ENCODE peak calls at places on chromosomes 3 and 15, in five cellular contexts. One of them, this sample, is unnamed.

GRCh38 chr3:58013973-58014649 is 5.9 kb downstream of the FLNB start:
- DNase-seq in foreskin fibroblast: peak
- DNase-seq in B cell: no peak
- DNase-seq in uterus: peak
- DNase-seq in transverse colon: peak
- DNase-seq in this sample: no peak

GRCh38 chr15:53808058-53808703 is 48.7 kb upstream of the WDR72 start:
- DNase-seq in transverse colon: no peak
- DNase-seq in uterus: no peak
- DNase-seq in foreskin fibroblast: no peak
- DNase-seq in B cell: no peak
- DNase-seq in this sample: peak

GRCh38 chr3:184656991-184657669 is 54.7 kb downstream of the MAGEF1 start:
- DNase-seq in foreskin fibroblast: no peak
- DNase-seq in uterus: no peak
- DNase-seq in transverse colon: no peak
- DNase-seq in B cell: no peak
- DNase-seq in this sample: peak

GRCh38 chr15:62413786-62414185 is 248.7 kb upstream of the C2CD4B start:
- DNase-seq in foreskin fibroblast: no peak
- DNase-seq in uterus: no peak
- DNase-seq in B cell: no peak
- DNase-seq in transverse colon: no peak
- DNase-seq in this sample: no peak

GRCh38 chr3:170563712-170564423 is 22.0 kb downstream of the SLC7A14 start:
- DNase-seq in uterus: no peak
- DNase-seq in foreskin fibroblast: peak
- DNase-seq in transverse colon: no peak
- DNase-seq in B cell: no peak
- DNase-seq in this sample: no peak

GRCh38 chr15:82952156-82953081 is at the start of gene HOMER2:
- DNase-seq in B cell: peak
- DNase-seq in foreskin fibroblast: no peak
- DNase-seq in transverse colon: peak
- DNase-seq in uterus: no peak
- DNase-seq in this sample: no peak

GRCh38 chr15:66882251-66883020 is 180.4 kb downstream of the SMAD6 start:
- DNase-seq in B cell: no peak
- DNase-seq in foreskin fibroblast: peak
- DNase-seq in transverse colon: no peak
- DNase-seq in uterus: peak
- DNase-seq in this sample: peak

GRCh38 chr3:48258530-48258929 is 17.6 kb downstream of the ZNF589 start:
- DNase-seq in uterus: no peak
- DNase-seq in foreskin fibroblast: no peak
- DNase-seq in transverse colon: no peak
- DNase-seq in B cell: no peak
- DNase-seq in this sample: no peak

GRCh38 chr3:90253131-90253530 is 1145.7 kb downstream of the EPHA3 start:
- DNase-seq in B cell: no peak
- DNase-seq in transverse colon: no peak
- DNase-seq in foreskin fibroblast: no peak
- DNase-seq in uterus: no peak
- DNase-seq in this sample: no peak

GRCh38 chr3:197960694-197961581 is 921 bp downstream of the LMLN start:
- DNase-seq in foreskin fibroblast: no peak
- DNase-seq in B cell: no peak
- DNase-seq in uterus: no peak
- DNase-seq in transverse colon: no peak
- DNase-seq in this sample: no peak

GRCh38 chr3:25563601-25564000 is 101.1 kb downstream of the TOP2B start:
- DNase-seq in transverse colon: no peak
- DNase-seq in foreskin fibroblast: no peak
- DNase-seq in uterus: no peak
- DNase-seq in B cell: no peak
- DNase-seq in this sample: no peak

GRCh38 chr15:98727115-98728040 is 79.0 kb downstream of the IGF1R start:
- DNase-seq in B cell: no peak
- DNase-seq in uterus: peak
- DNase-seq in transverse colon: peak
- DNase-seq in foreskin fibroblast: peak
- DNase-seq in this sample: peak

GRCh38 chr3:58004972-58005371 is 3.2 kb upstream of the FLNB start:
- DNase-seq in foreskin fibroblast: peak
- DNase-seq in transverse colon: no peak
- DNase-seq in uterus: no peak
- DNase-seq in B cell: no peak
- DNase-seq in this sample: peak

GRCh38 chr3:39900462-39901002 is 91.1 kb downstream of the MYRIP start:
- DNase-seq in B cell: no peak
- DNase-seq in transverse colon: no peak
- DNase-seq in uterus: no peak
- DNase-seq in foreskin fibroblast: no peak
- DNase-seq in this sample: peak

GRCh38 chr3:33831053-33831452 is 32.6 kb downstream of the PDCD6IP start:
- DNase-seq in transverse colon: no peak
- DNase-seq in foreskin fibroblast: peak
- DNase-seq in B cell: no peak
- DNase-seq in uterus: no peak
- DNase-seq in this sample: peak

GRCh38 chr3:10263549-10264363 is 15.5 kb downstream of the TATDN2 start:
- DNase-seq in B cell: peak
- DNase-seq in foreskin fibroblast: peak
- DNase-seq in uterus: peak
- DNase-seq in transverse colon: peak
- DNase-seq in this sample: peak

GRCh38 chr3:33401781-33402180 is 38.4 kb downstream of the UBP1 start:
- DNase-seq in B cell: no peak
- DNase-seq in foreskin fibroblast: no peak
- DNase-seq in transverse colon: no peak
- DNase-seq in uterus: no peak
- DNase-seq in this sample: no peak

GRCh38 chr15:37103475-37104071 is 3.2 kb upstream of the MEIS2 start:
- DNase-seq in foreskin fibroblast: no peak
- DNase-seq in uterus: no peak
- DNase-seq in transverse colon: no peak
- DNase-seq in B cell: no peak
- DNase-seq in this sample: no peak

GRCh38 chr15:98776607-98777281 is 128.4 kb downstream of the IGF1R start:
- DNase-seq in transverse colon: no peak
- DNase-seq in foreskin fibroblast: peak
- DNase-seq in B cell: peak
- DNase-seq in uterus: peak
- DNase-seq in this sample: no peak

GRCh38 chr3:110790631-110791030 is 281.0 kb upstream of the NECTIN3 start:
- DNase-seq in foreskin fibroblast: no peak
- DNase-seq in uterus: no peak
- DNase-seq in B cell: no peak
- DNase-seq in transverse colon: no peak
- DNase-seq in this sample: no peak

GRCh38 chr3:140206196-140207040 is 271.4 kb downstream of the CLSTN2 start:
- DNase-seq in B cell: no peak
- DNase-seq in uterus: no peak
- DNase-seq in transverse colon: no peak
- DNase-seq in foreskin fibroblast: no peak
- DNase-seq in this sample: peak

GRCh38 chr15:57461541-57461940 is 85.2 kb downstream of the CGNL1 start:
- DNase-seq in foreskin fibroblast: no peak
- DNase-seq in uterus: no peak
- DNase-seq in B cell: no peak
- DNase-seq in transverse colon: no peak
- DNase-seq in this sample: no peak

GRCh38 chr3:57675530-57675929 is 17.3 kb downstream of the DENND6A start:
- DNase-seq in B cell: no peak
- DNase-seq in transverse colon: no peak
- DNase-seq in foreskin fibroblast: no peak
- DNase-seq in uterus: no peak
- DNase-seq in this sample: no peak

GRCh38 chr3:112894258-112894657 is 47.6 kb upstream of the CD200R1L start:
- DNase-seq in foreskin fibroblast: peak
- DNase-seq in transverse colon: no peak
- DNase-seq in uterus: no peak
- DNase-seq in B cell: no peak
- DNase-seq in this sample: peak

GRCh38 chr3:105827959-105828358 is 40.9 kb downstream of the CBLB start:
- DNase-seq in B cell: no peak
- DNase-seq in uterus: no peak
- DNase-seq in transverse colon: peak
- DNase-seq in foreskin fibroblast: peak
- DNase-seq in this sample: peak

GRCh38 chr15:67833504-67834248 is 6.2 kb downstream of the RNU6-1 start:
- DNase-seq in foreskin fibroblast: no peak
- DNase-seq in uterus: no peak
- DNase-seq in B cell: peak
- DNase-seq in transverse colon: peak
- DNase-seq in this sample: peak

GRCh38 chr15:100602822-100603393 is 519 bp downstream of the ASB7 start:
- DNase-seq in transverse colon: peak
- DNase-seq in uterus: no peak
- DNase-seq in B cell: peak
- DNase-seq in foreskin fibroblast: no peak
- DNase-seq in this sample: peak

GRCh38 chr15:99328673-99329072 is 77.4 kb downstream of the LRRC28 start:
- DNase-seq in uterus: no peak
- DNase-seq in foreskin fibroblast: no peak
- DNase-seq in B cell: no peak
- DNase-seq in transverse colon: no peak
- DNase-seq in this sample: no peak

GRCh38 chr15:78398076-78398825 is 39.8 kb upstream of the IREB2 start:
- DNase-seq in transverse colon: no peak
- DNase-seq in foreskin fibroblast: no peak
- DNase-seq in B cell: no peak
- DNase-seq in uterus: no peak
- DNase-seq in this sample: no peak

DNA sequence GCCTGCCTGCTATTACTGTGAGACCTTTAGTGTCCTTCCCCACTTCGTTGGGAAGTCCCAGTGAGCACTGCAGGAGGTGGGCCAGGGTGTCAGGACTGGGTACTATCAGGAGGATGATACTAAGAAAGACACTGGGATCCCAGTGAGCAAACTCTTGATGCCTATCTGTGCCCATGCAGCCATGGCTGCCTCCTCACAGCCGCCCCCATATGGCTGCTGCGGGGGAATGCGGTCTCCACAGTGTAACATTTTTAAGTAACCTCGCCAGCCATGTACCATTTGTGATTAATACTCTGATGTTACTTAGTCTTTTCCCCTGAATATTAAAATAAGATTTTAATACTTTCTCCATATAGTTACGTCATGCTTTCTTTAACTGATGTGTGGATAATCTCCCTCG is 312.2 kb downstream of the RYR3 start:
- DNase-seq in uterus: no peak
- DNase-seq in B cell: no peak
- DNase-seq in foreskin fibroblast: no peak
- DNase-seq in transverse colon: no peak
- DNase-seq in this sample: no peak
- TF ChIP-seq CTCF in uterus: no peak
- TF ChIP-seq CTCF in B cell: no peak
- TF ChIP-seq CTCF in foreskin fibroblast: no peak
- TF ChIP-seq CTCF in transverse colon: no peak
- TF ChIP-seq CTCF in this sample: no peak

GRCh38 chr15:64162869-64163661 is at the start of gene PPIB:
- DNase-seq in transverse colon: peak
- DNase-seq in foreskin fibroblast: peak
- DNase-seq in B cell: peak
- DNase-seq in uterus: peak
- DNase-seq in this sample: peak
- TF ChIP-seq CTCF in transverse colon: peak
- TF ChIP-seq CTCF in foreskin fibroblast: peak
- TF ChIP-seq CTCF in B cell: peak
- TF ChIP-seq CTCF in uterus: peak
- TF ChIP-seq CTCF in this sample: peak

GRCh38 chr3:119810018-119810435 is 28.1 kb downstream of the NR1I2 start:
- DNase-seq in B cell: peak
- DNase-seq in uterus: no peak
- DNase-seq in transverse colon: peak
- DNase-seq in foreskin fibroblast: peak
- DNase-seq in this sample: no peak
- TF ChIP-seq CTCF in B cell: peak
- TF ChIP-seq CTCF in uterus: no peak
- TF ChIP-seq CTCF in transverse colon: no peak
- TF ChIP-seq CTCF in foreskin fibroblast: peak
- TF ChIP-seq CTCF in this sample: no peak

GRCh38 chr3:42581709-42582473 is at the start of gene SEC22C:
- DNase-seq in transverse colon: peak
- DNase-seq in foreskin fibroblast: peak
- DNase-seq in uterus: peak
- DNase-seq in B cell: peak
- DNase-seq in this sample: peak
- TF ChIP-seq CTCF in transverse colon: peak
- TF ChIP-seq CTCF in foreskin fibroblast: peak
- TF ChIP-seq CTCF in uterus: no peak
- TF ChIP-seq CTCF in B cell: peak
- TF ChIP-seq CTCF in this sample: peak

DNA sequence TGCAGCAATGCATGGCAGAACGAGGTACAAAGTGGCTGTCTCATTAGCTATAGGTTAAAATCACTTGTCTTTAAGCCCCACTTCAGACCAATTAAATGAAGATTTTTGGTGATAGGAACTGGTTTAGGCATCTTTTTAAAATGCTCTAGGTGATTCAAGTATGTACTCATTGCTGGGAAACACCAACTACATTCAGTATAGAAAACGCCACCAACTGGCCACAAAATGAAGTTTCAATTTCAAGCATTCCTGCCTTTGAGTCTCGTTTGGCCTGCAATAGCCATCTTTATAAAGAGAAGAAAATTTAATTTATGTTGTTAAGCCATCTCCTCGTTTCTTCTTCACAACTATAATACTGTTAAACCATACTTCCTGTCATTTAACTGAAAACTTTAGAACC is 587.9 kb downstream of the GBE1 start:
- DNase-seq in B cell: no peak
- DNase-seq in uterus: no peak
- DNase-seq in transverse colon: no peak
- DNase-seq in foreskin fibroblast: no peak
- DNase-seq in this sample: peak
- TF ChIP-seq CTCF in B cell: no peak
- TF ChIP-seq CTCF in uterus: no peak
- TF ChIP-seq CTCF in transverse colon: no peak
- TF ChIP-seq CTCF in foreskin fibroblast: no peak
- TF ChIP-seq CTCF in this sample: no peak

DNA sequence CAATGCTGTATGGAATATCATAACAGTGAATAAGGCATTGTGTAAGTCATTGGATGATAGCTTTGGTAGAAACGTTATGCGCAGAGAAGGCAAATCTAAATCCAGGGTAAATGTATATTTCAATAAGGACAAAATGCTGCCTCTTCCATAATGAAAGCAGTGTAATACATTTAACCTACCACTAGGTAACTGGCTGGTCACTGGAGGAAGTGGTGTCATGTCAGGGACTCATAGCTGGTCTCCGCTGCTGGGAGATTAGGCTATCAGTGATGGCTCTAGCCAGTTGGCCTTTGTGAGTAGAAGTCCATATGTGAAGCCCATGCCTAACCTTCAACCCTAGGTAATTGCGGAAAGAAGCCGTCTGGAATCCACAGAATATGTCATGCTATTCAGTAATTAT is 140.9 kb downstream of the NLGN1 start:
- DNase-seq in uterus: no peak
- DNase-seq in B cell: no peak
- DNase-seq in transverse colon: no peak
- DNase-seq in foreskin fibroblast: no peak
- DNase-seq in this sample: no peak
- TF ChIP-seq CTCF in uterus: no peak
- TF ChIP-seq CTCF in B cell: no peak
- TF ChIP-seq CTCF in transverse colon: no peak
- TF ChIP-seq CTCF in foreskin fibroblast: no peak
- TF ChIP-seq CTCF in this sample: no peak